ENCODE peak calls at places on chromosomes 11 and 22, in seven cellular contexts. X is caudate nucleus, Z is neuronal stem cell, N is prostate gland, C is cardiac muscle cell, Q is heart right ventricle, L is breast epithelium. G is an unnamed sample.

GRCh38 chr11:62337682-62338181 is 484 bp downstream of the ASRGL1 start:
- DNase-seq in X (peak), C (peak), Z (peak), N (peak), Q (peak), L (no peak), G (no peak)

GRCh38 chr11:126544311-126545056 is 189.0 kb downstream of the ST3GAL4 start:
- DNase-seq in N (peak), L (no peak), C (peak), Z (peak), Q (no peak), X (peak), G (no peak)

GRCh38 chr22:22071455-22071854 is 88.9 kb upstream of the TOP3B start:
- DNase-seq in Z (no peak), C (no peak), Q (no peak), L (no peak), N (no peak), X (no peak), G (no peak)

GRCh38 chr11:134599180-134599810 is 187.3 kb upstream of the B3GAT1 start:
- DNase-seq in N (no peak), X (no peak), Q (no peak), Z (no peak), L (no peak), C (no peak), G (no peak)

GRCh38 chr22:24952837-24953293 is 349 bp downstream of the KIAA1671 start:
- DNase-seq in C (no peak), N (peak), X (no peak), Q (peak), L (peak), Z (peak), G (no peak)

GRCh38 chr11:61417670-61418069 is 12.1 kb downstream of the CPSF7 start:
- DNase-seq in X (no peak), L (no peak), N (no peak), Z (no peak), Q (no peak), C (no peak), G (no peak)

GRCh38 chr11:24181395-24182047 is 315.3 kb upstream of the LUZP2 start:
- DNase-seq in N (no peak), Z (no peak), L (no peak), Q (no peak), C (no peak), X (no peak), G (no peak)

GRCh38 chr11:128890543-128891409 is at the start of gene KCNJ5:
- DNase-seq in Z (no peak), Q (peak), N (peak), L (no peak), X (no peak), C (peak), G (no peak)

GRCh38 chr11:36793542-36793926 is 195.5 kb upstream of the RAG2 start:
- DNase-seq in L (no peak), C (peak), X (no peak), Z (peak), Q (no peak), N (no peak), G (no peak)
- H3K27ac ChIP-seq in L (no peak), C (no peak), X (no peak), Z (no peak), Q (no peak), N (no peak), G (no peak)

DNA sequence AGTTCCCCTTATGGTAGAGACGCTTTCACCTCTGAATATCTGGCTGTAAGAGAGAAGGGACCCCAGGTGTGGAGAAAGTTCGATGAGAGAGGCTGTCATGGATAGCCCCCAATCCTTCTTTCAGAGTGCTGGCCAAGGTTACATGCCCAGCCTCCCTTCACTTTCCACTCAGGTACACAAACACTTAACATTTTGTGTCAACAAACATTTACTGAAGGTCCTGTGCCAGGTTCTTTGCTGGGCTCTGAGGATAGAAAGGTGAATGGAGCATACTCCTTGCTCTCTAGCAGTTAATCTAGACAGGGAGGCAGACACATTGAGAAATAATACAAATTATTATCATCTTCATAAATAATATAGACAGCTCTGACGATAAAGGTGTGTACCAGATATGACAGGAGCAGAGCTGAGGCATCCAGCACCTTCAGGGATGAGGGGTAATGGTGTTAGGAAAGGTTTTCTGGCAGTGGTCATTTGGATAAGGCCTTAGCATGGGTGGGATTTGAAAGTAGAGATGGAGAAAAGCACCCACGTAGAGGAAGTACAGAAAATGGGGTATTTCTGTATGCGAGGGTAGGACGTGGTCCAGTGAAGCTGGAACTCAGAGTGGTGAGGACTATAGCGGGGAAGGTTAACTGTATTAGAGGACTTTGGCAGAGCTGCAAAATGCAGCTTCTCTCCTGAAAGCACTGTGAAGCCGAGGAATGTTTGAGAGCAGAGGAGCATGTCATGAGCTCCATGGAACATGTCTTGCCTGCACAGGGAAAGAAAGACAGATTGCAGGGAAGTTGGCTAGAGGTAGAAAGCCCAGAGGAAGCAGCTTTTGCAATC is 19.6 kb downstream of the PPFIBP2 start:
- DNase-seq in X (no peak), C (no peak), N (no peak), L (no peak), Q (no peak), Z (no peak), G (no peak)
- H3K27ac ChIP-seq in X (no peak), C (no peak), N (no peak), L (no peak), Q (no peak), Z (no peak), G (no peak)

DNA sequence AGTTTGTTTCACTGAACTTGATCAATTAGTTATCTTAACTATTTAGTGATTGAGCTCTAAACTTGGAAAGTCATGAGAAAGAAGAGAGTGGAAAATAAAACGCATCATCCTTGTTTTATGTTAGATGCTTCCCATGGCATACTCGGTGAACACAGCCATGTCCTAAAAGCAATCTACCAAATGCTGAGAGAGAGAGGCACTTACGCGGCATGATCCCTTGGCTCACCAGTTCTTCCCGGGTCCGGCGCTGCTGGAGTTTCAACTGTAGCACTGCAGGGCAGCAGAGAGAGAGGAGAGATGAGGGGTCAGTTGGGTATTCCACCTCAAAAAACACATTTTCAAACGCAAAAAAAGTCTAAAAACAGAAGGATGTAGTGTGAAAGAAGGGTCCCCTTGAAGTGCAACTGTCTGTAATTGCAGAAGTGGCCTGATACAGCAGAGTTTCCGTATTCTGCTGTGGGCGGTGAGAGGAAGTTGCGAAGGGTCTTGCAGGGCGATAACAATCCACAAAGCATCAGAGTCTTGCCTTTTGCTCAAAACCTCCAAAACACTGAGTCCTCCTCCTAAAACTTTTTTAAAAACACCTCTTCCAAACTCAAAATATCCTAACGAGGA is 92.7 kb downstream of the SGSM3 start:
- DNase-seq in Q (no peak), L (no peak), Z (no peak), N (no peak), X (no peak), C (no peak), G (no peak)
- H3K27ac ChIP-seq in Q (no peak), L (no peak), Z (no peak), N (no peak), X (no peak), C (no peak), G (no peak)

GRCh38 chr11:12890476-12890875 is 118.6 kb upstream of the RASSF10 start:
- DNase-seq in N (no peak), L (no peak), C (no peak), Z (no peak), Q (no peak), X (no peak), G (no peak)

GRCh38 chr11:12885717-12886226 is 123.3 kb upstream of the RASSF10 start:
- DNase-seq in X (no peak), L (no peak), Z (no peak), N (no peak), C (no peak), Q (no peak), G (no peak)

GRCh38 chr11:12889243-12889642 is 119.9 kb upstream of the RASSF10 start:
- DNase-seq in C (no peak), L (no peak), Z (no peak), X (no peak), Q (peak), N (no peak), G (peak)

GRCh38 chr11:12886508-12886907 is 122.6 kb upstream of the RASSF10 start:
- DNase-seq in Z (no peak), X (no peak), N (no peak), L (no peak), C (no peak), Q (no peak), G (no peak)

GRCh38 chr11:12888525-12889158 is 120.5 kb upstream of the RASSF10 start:
- DNase-seq in Q (peak), X (peak), N (peak), L (peak), Z (peak), C (peak), G (peak)
- H3K27ac ChIP-seq in Q (peak), X (peak), N (peak), L (peak), Z (no peak), C (no peak), G (peak)

DNA sequence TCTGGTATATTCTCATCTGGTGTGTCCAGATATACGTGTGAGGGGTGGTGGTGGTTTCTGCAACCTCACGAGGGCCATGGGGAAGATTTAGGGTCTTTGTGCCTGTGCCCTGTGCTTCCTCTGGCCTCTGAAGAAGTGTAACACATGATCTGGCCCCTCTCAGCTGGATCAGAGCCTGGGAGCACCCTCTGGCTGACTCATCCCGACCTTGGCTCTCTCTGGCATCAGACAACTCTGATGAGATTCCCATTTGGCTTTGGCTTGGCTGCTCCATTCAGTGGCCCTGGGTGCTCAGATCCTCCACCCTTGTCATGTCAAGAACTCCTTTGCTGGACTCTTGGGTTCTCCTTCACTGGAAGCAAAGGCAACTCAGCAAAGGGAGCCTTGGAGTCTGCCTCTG is 45.2 kb downstream of the RASSF10 start:
- DNase-seq in Q (no peak), C (no peak), N (no peak), X (no peak), L (no peak), Z (no peak), G (no peak)
- H3K27ac ChIP-seq in Q (no peak), C (no peak), N (no peak), X (no peak), L (no peak), Z (no peak), G (no peak)

GRCh38 chr11:6745465-6746015 is 26.2 kb downstream of the OR2AG2 start:
- DNase-seq in L (no peak), N (no peak), C (no peak), Q (no peak), X (no peak), Z (no peak), G (no peak)

GRCh38 chr11:6745018-6745417 is 26.8 kb downstream of the OR2AG2 start:
- DNase-seq in Q (no peak), L (no peak), C (no peak), Z (no peak), N (no peak), X (no peak), G (no peak)

GRCh38 chr11:6746086-6746618 is 25.6 kb downstream of the OR2AG2 start:
- DNase-seq in Z (no peak), Q (no peak), C (no peak), X (no peak), L (no peak), N (no peak), G (no peak)

GRCh38 chr11:6747097-6747662 is 24.6 kb downstream of the OR2AG2 start:
- DNase-seq in C (no peak), L (no peak), Z (no peak), N (no peak), Q (no peak), X (no peak), G (no peak)

DNA sequence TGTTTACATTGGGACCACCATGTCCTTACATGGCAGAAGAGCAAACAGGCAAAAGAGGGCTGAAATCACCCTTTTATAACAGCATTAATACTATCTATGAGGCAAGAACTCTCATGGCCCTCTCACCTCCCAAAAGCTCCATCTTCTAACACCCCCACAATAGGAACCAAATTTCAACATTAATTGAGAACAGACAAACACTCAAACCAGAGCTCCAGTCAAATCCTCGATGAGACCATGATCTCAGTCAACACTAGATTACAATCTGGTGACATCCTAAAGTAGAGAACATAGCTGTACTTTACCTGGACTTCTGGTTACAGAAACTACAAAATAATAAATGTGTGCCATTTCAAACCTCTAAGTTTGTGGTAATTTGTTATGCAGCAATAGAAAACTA is 25.1 kb downstream of the OR2AG2 start:
- DNase-seq in Z (no peak), C (no peak), Q (no peak), N (no peak), X (no peak), L (no peak), G (no peak)
- H3K27ac ChIP-seq in Z (no peak), C (no peak), Q (peak), N (peak), X (peak), L (peak), G (peak)

GRCh38 chr22:46464701-46465347 is 72.6 kb downstream of the CELSR1 start:
- DNase-seq in N (no peak), Q (no peak), X (no peak), Z (no peak), C (no peak), L (no peak), G (no peak)
- H3K27ac ChIP-seq in N (no peak), Q (no peak), X (no peak), Z (no peak), C (peak), L (no peak), G (no peak)

GRCh38 chr11:86278226-86278625 is 23.8 kb upstream of the HIKESHI start:
- DNase-seq in C (no peak), X (no peak), L (no peak), N (no peak), Q (no peak), Z (no peak), G (no peak)
- H3K27ac ChIP-seq in C (no peak), X (no peak), L (no peak), N (no peak), Q (no peak), Z (no peak), G (no peak)

G was measured in thoracic aorta.